ENCODE peak calls at places on chromosomes 2 and 18, in eight cellular contexts. One of them, this sample, is unnamed. For H3K27me3, the result is how much of the 10 kb centered on the place peaks cover.

GRCh38 chr2:134253804-134254203 is at the start of gene MGAT5:
- DNase-seq in H9: no peak
- DNase-seq in effector memory CD4-positive, alpha-beta T cell: no peak
- DNase-seq in dorsolateral prefrontal cortex: no peak
- DNase-seq in CD4-positive, alpha-beta T cell: no peak
- DNase-seq in left ventricle myocardium inferior: no peak
- DNase-seq in vagina: no peak
- DNase-seq in aorta: no peak
- DNase-seq in this sample: no peak

GRCh38 chr18:46338761-46339160 is 234.6 kb downstream of the HAUS1 start:
- DNase-seq in CD4-positive, alpha-beta T cell: no peak
- DNase-seq in effector memory CD4-positive, alpha-beta T cell: no peak
- DNase-seq in H9: no peak
- DNase-seq in vagina: no peak
- DNase-seq in aorta: no peak
- DNase-seq in dorsolateral prefrontal cortex: no peak
- DNase-seq in left ventricle myocardium inferior: no peak
- DNase-seq in this sample: no peak

GRCh38 chr2:231714639-231715498 is 6.5 kb downstream of the PTMA start:
- DNase-seq in effector memory CD4-positive, alpha-beta T cell: peak
- DNase-seq in left ventricle myocardium inferior: peak
- DNase-seq in dorsolateral prefrontal cortex: no peak
- DNase-seq in aorta: peak
- DNase-seq in H9: peak
- DNase-seq in vagina: no peak
- DNase-seq in CD4-positive, alpha-beta T cell: peak
- DNase-seq in this sample: peak

GRCh38 chr2:169716229-169716886 is 17.3 kb upstream of the KLHL23 start:
- DNase-seq in dorsolateral prefrontal cortex: no peak
- DNase-seq in left ventricle myocardium inferior: no peak
- DNase-seq in CD4-positive, alpha-beta T cell: no peak
- DNase-seq in effector memory CD4-positive, alpha-beta T cell: no peak
- DNase-seq in vagina: no peak
- DNase-seq in aorta: no peak
- DNase-seq in H9: no peak
- DNase-seq in this sample: no peak

GRCh38 chr2:132729572-132729971 is 59.6 kb upstream of the LYPD1 start:
- DNase-seq in dorsolateral prefrontal cortex: no peak
- DNase-seq in CD4-positive, alpha-beta T cell: no peak
- DNase-seq in aorta: no peak
- DNase-seq in effector memory CD4-positive, alpha-beta T cell: no peak
- DNase-seq in H9: no peak
- DNase-seq in left ventricle myocardium inferior: no peak
- DNase-seq in vagina: no peak
- DNase-seq in this sample: no peak

GRCh38 chr2:159987136-159987535 is 75.3 kb downstream of the PLA2R1 start:
- DNase-seq in CD4-positive, alpha-beta T cell: no peak
- DNase-seq in vagina: no peak
- DNase-seq in H9: no peak
- DNase-seq in dorsolateral prefrontal cortex: no peak
- DNase-seq in effector memory CD4-positive, alpha-beta T cell: no peak
- DNase-seq in left ventricle myocardium inferior: no peak
- DNase-seq in aorta: no peak
- DNase-seq in this sample: no peak

GRCh38 chr2:196750977-196751631 is 48.4 kb downstream of the GTF3C3 start:
- DNase-seq in CD4-positive, alpha-beta T cell: peak
- DNase-seq in vagina: no peak
- DNase-seq in dorsolateral prefrontal cortex: no peak
- DNase-seq in effector memory CD4-positive, alpha-beta T cell: peak
- DNase-seq in H9: peak
- DNase-seq in aorta: peak
- DNase-seq in left ventricle myocardium inferior: peak
- DNase-seq in this sample: peak

GRCh38 chr18:10659000-10659399 is 133.2 kb downstream of the NAPG start:
- DNase-seq in H9: no peak
- DNase-seq in vagina: no peak
- DNase-seq in left ventricle myocardium inferior: no peak
- DNase-seq in effector memory CD4-positive, alpha-beta T cell: no peak
- DNase-seq in aorta: no peak
- DNase-seq in CD4-positive, alpha-beta T cell: no peak
- DNase-seq in dorsolateral prefrontal cortex: no peak
- DNase-seq in this sample: no peak

GRCh38 chr2:621303-622099 is 55.7 kb downstream of the TMEM18 start:
- DNase-seq in dorsolateral prefrontal cortex: no peak
- DNase-seq in effector memory CD4-positive, alpha-beta T cell: no peak
- DNase-seq in aorta: no peak
- DNase-seq in left ventricle myocardium inferior: no peak
- DNase-seq in H9: peak
- DNase-seq in vagina: peak
- DNase-seq in CD4-positive, alpha-beta T cell: no peak
- DNase-seq in this sample: peak

GRCh38 chr2:131413148-131413747 is 49.3 kb upstream of the RAB6D start:
- DNase-seq in CD4-positive, alpha-beta T cell: no peak
- DNase-seq in left ventricle myocardium inferior: no peak
- DNase-seq in vagina: no peak
- DNase-seq in aorta: no peak
- DNase-seq in H9: no peak
- DNase-seq in dorsolateral prefrontal cortex: no peak
- DNase-seq in effector memory CD4-positive, alpha-beta T cell: no peak
- DNase-seq in this sample: no peak

GRCh38 chr18:8657050-8657820 is 48.0 kb downstream of the RAB12 start:
- DNase-seq in effector memory CD4-positive, alpha-beta T cell: no peak
- DNase-seq in CD4-positive, alpha-beta T cell: no peak
- DNase-seq in H9: no peak
- DNase-seq in aorta: no peak
- DNase-seq in dorsolateral prefrontal cortex: no peak
- DNase-seq in left ventricle myocardium inferior: no peak
- DNase-seq in vagina: no peak
- DNase-seq in this sample: no peak

GRCh38 chr18:48835745-48836191 is 115.0 kb downstream of the SMAD7 start:
- DNase-seq in H9: no peak
- DNase-seq in vagina: no peak
- DNase-seq in CD4-positive, alpha-beta T cell: no peak
- DNase-seq in effector memory CD4-positive, alpha-beta T cell: no peak
- DNase-seq in left ventricle myocardium inferior: no peak
- DNase-seq in dorsolateral prefrontal cortex: peak
- DNase-seq in aorta: peak
- DNase-seq in this sample: no peak

GRCh38 chr2:172704072-172704936 is 31.3 kb upstream of the RAPGEF4 start:
- DNase-seq in aorta: no peak
- DNase-seq in left ventricle myocardium inferior: no peak
- DNase-seq in H9: no peak
- DNase-seq in dorsolateral prefrontal cortex: no peak
- DNase-seq in vagina: no peak
- DNase-seq in CD4-positive, alpha-beta T cell: no peak
- DNase-seq in effector memory CD4-positive, alpha-beta T cell: no peak
- DNase-seq in this sample: no peak

GRCh38 chr2:55119711-55120487 is 69.6 kb upstream of the RTN4 start:
- DNase-seq in CD4-positive, alpha-beta T cell: no peak
- DNase-seq in effector memory CD4-positive, alpha-beta T cell: no peak
- DNase-seq in H9: no peak
- DNase-seq in left ventricle myocardium inferior: no peak
- DNase-seq in dorsolateral prefrontal cortex: no peak
- DNase-seq in vagina: no peak
- DNase-seq in aorta: no peak
- DNase-seq in this sample: no peak

GRCh38 chr2:217314021-217314460 is 454.2 kb upstream of the TNP1 start:
- DNase-seq in vagina: no peak
- DNase-seq in CD4-positive, alpha-beta T cell: no peak
- DNase-seq in aorta: no peak
- DNase-seq in left ventricle myocardium inferior: no peak
- DNase-seq in effector memory CD4-positive, alpha-beta T cell: no peak
- DNase-seq in H9: no peak
- DNase-seq in dorsolateral prefrontal cortex: no peak
- DNase-seq in this sample: no peak

GRCh38 chr18:36179562-36180334 is 7.5 kb upstream of the MOCOS start:
- DNase-seq in left ventricle myocardium inferior: peak
- DNase-seq in aorta: peak
- DNase-seq in CD4-positive, alpha-beta T cell: no peak
- DNase-seq in dorsolateral prefrontal cortex: no peak
- DNase-seq in effector memory CD4-positive, alpha-beta T cell: no peak
- DNase-seq in H9: no peak
- DNase-seq in vagina: no peak
- DNase-seq in this sample: peak

GRCh38 chr2:170660406-170660805 is 54.7 kb upstream of the SP5 start:
- DNase-seq in effector memory CD4-positive, alpha-beta T cell: no peak
- DNase-seq in H9: no peak
- DNase-seq in dorsolateral prefrontal cortex: no peak
- DNase-seq in CD4-positive, alpha-beta T cell: no peak
- DNase-seq in left ventricle myocardium inferior: no peak
- DNase-seq in vagina: no peak
- DNase-seq in aorta: no peak
- DNase-seq in this sample: peak

GRCh38 chr2:164739966-164740365 is 101.7 kb downstream of the COBLL1 start:
- DNase-seq in CD4-positive, alpha-beta T cell: no peak
- DNase-seq in aorta: no peak
- DNase-seq in effector memory CD4-positive, alpha-beta T cell: no peak
- DNase-seq in vagina: no peak
- DNase-seq in dorsolateral prefrontal cortex: no peak
- DNase-seq in left ventricle myocardium inferior: no peak
- DNase-seq in H9: no peak
- DNase-seq in this sample: no peak

DNA sequence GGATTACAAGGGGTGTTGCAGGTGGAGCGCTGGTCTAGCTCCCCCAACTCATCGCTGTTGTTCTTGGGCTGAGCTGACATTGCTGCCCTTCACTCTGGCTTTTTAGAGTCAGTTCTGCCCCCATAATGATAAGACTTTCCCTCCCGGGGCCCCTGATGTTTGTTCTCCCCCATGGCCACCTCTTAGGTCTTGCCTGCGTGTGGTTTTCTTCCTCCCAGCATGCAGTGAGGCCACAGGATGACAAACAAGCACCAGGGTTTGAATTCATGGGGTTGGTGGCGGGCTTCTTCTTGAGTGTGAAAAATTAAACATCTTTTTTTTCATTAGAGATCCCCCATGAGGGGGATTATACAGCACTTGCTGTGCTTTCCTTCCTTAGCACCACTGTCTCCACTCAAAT is 74.1 kb downstream of the CTAGE1 start:
- DNase-seq in vagina: no peak
- DNase-seq in left ventricle myocardium inferior: no peak
- DNase-seq in CD4-positive, alpha-beta T cell: no peak
- DNase-seq in dorsolateral prefrontal cortex: no peak
- DNase-seq in H9: no peak
- DNase-seq in effector memory CD4-positive, alpha-beta T cell: no peak
- DNase-seq in aorta: peak
- DNase-seq in this sample: no peak
- H3K27me3 ChIP-seq in vagina: under half
- H3K27me3 ChIP-seq in left ventricle myocardium inferior: under half
- H3K27me3 ChIP-seq in CD4-positive, alpha-beta T cell: under half
- H3K27me3 ChIP-seq in dorsolateral prefrontal cortex: under half
- H3K27me3 ChIP-seq in H9: under half
- H3K27me3 ChIP-seq in effector memory CD4-positive, alpha-beta T cell: under half
- H3K27me3 ChIP-seq in aorta: under half
- H3K27me3 ChIP-seq in this sample: under half

DNA sequence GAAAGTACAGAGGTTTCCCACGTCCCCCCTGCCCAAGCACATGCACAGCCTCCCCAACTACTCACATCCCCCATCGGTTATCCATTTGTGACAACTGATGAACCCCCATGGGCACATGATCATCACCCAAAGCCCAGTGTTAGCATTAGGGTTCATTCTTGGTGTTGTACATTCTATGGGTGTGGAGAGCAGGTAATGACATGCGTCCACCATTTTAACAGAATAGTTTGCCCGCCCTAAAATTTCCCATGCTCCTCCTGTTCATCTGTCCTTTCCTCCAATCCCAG is 74.3 kb downstream of the LONRF2 start:
- DNase-seq in aorta: no peak
- DNase-seq in vagina: no peak
- DNase-seq in H9: no peak
- DNase-seq in effector memory CD4-positive, alpha-beta T cell: no peak
- DNase-seq in CD4-positive, alpha-beta T cell: no peak
- DNase-seq in left ventricle myocardium inferior: no peak
- DNase-seq in dorsolateral prefrontal cortex: no peak
- DNase-seq in this sample: no peak
- H3K27ac ChIP-seq in aorta: no peak
- H3K27ac ChIP-seq in vagina: no peak
- H3K27ac ChIP-seq in H9: no peak
- H3K27ac ChIP-seq in effector memory CD4-positive, alpha-beta T cell: no peak
- H3K27ac ChIP-seq in CD4-positive, alpha-beta T cell: no peak
- H3K27ac ChIP-seq in left ventricle myocardium inferior: no peak
- H3K27ac ChIP-seq in dorsolateral prefrontal cortex: no peak
- H3K27ac ChIP-seq in this sample: no peak

GRCh38 chr2:176146645-176147044 is 4.7 kb upstream of the HOXD4 start:
- DNase-seq in aorta: no peak
- DNase-seq in dorsolateral prefrontal cortex: no peak
- DNase-seq in vagina: no peak
- DNase-seq in effector memory CD4-positive, alpha-beta T cell: no peak
- DNase-seq in H9: no peak
- DNase-seq in left ventricle myocardium inferior: no peak
- DNase-seq in CD4-positive, alpha-beta T cell: no peak
- DNase-seq in this sample: no peak
- H3K27me3 ChIP-seq in aorta: under half
- H3K27me3 ChIP-seq in dorsolateral prefrontal cortex: half or more
- H3K27me3 ChIP-seq in vagina: under half
- H3K27me3 ChIP-seq in effector memory CD4-positive, alpha-beta T cell: half or more
- H3K27me3 ChIP-seq in H9: half or more
- H3K27me3 ChIP-seq in left ventricle myocardium inferior: half or more
- H3K27me3 ChIP-seq in CD4-positive, alpha-beta T cell: half or more
- H3K27me3 ChIP-seq in this sample: under half

GRCh38 chr2:75632813-75633212 is 13.8 kb upstream of the MRPL19 start:
- DNase-seq in dorsolateral prefrontal cortex: no peak
- DNase-seq in effector memory CD4-positive, alpha-beta T cell: no peak
- DNase-seq in CD4-positive, alpha-beta T cell: no peak
- DNase-seq in left ventricle myocardium inferior: no peak
- DNase-seq in vagina: no peak
- DNase-seq in aorta: no peak
- DNase-seq in H9: no peak
- DNase-seq in this sample: no peak
- H3K27ac ChIP-seq in dorsolateral prefrontal cortex: no peak
- H3K27ac ChIP-seq in effector memory CD4-positive, alpha-beta T cell: no peak
- H3K27ac ChIP-seq in CD4-positive, alpha-beta T cell: no peak
- H3K27ac ChIP-seq in left ventricle myocardium inferior: peak
- H3K27ac ChIP-seq in vagina: no peak
- H3K27ac ChIP-seq in aorta: no peak
- H3K27ac ChIP-seq in H9: no peak
- H3K27ac ChIP-seq in this sample: no peak

GRCh38 chr2:88452151-88452851 is at the start of gene FOXI3:
- DNase-seq in H9: peak
- DNase-seq in vagina: no peak
- DNase-seq in effector memory CD4-positive, alpha-beta T cell: no peak
- DNase-seq in dorsolateral prefrontal cortex: no peak
- DNase-seq in CD4-positive, alpha-beta T cell: no peak
- DNase-seq in aorta: no peak
- DNase-seq in left ventricle myocardium inferior: no peak
- DNase-seq in this sample: no peak
- H3K27me3 ChIP-seq in H9: under half
- H3K27me3 ChIP-seq in vagina: under half
- H3K27me3 ChIP-seq in effector memory CD4-positive, alpha-beta T cell: under half
- H3K27me3 ChIP-seq in dorsolateral prefrontal cortex: half or more
- H3K27me3 ChIP-seq in CD4-positive, alpha-beta T cell: half or more
- H3K27me3 ChIP-seq in aorta: under half
- H3K27me3 ChIP-seq in left ventricle myocardium inferior: half or more
- H3K27me3 ChIP-seq in this sample: half or more

This sample was measured in tibial nerve.